ENCODE peak calls at places on chromosome 7, in eight cellular contexts. K, Y, L, F, P, D, Q and A are unnamed samples.

GRCh38 chr7:111587126-111587525 is 24.8 kb upstream of the IMMP2L start:
- DNase-seq in K (no peak), F (no peak), D (no peak), P (no peak), Q (no peak), L (no peak), Y (no peak), A (no peak)

GRCh38 chr7:118615686-118616085 is 391.2 kb downstream of the ANKRD7 start:
- DNase-seq in P (no peak), L (no peak), F (no peak), Q (no peak), D (no peak), Y (no peak), K (no peak), A (no peak)

GRCh38 chr7:18675579-18675978 is 180.0 kb downstream of the HDAC9 start:
- DNase-seq in P (no peak), F (no peak), Y (no peak), Q (no peak), L (no peak), K (no peak), D (no peak), A (no peak)

GRCh38 chr7:15947749-15948148 is 261.3 kb upstream of the MEOX2 start:
- DNase-seq in Q (no peak), K (no peak), P (no peak), F (no peak), D (no peak), Y (no peak), L (no peak), A (no peak)

GRCh38 chr7:114450431-114450830 is 35.8 kb downstream of the FOXP2 start:
- DNase-seq in F (no peak), D (no peak), Y (no peak), P (no peak), K (no peak), Q (no peak), L (no peak), A (no peak)

GRCh38 chr7:21640150-21640549 is 97.3 kb downstream of the DNAH11 start:
- DNase-seq in Q (no peak), L (no peak), P (no peak), D (no peak), Y (no peak), K (no peak), F (no peak), A (no peak)

GRCh38 chr7:47474211-47474936 is 107.5 kb downstream of the TNS3 start:
- DNase-seq in L (no peak), D (no peak), Q (no peak), K (no peak), F (no peak), P (no peak), Y (no peak), A (no peak)

GRCh38 chr7:32516551-32517082 is 21.3 kb downstream of the AVL9 start:
- DNase-seq in K (no peak), Y (peak; percentile 64), P (no peak), Q (no peak), L (no peak), F (no peak), D (no peak), A (no peak)

GRCh38 chr7:155865830-155866545 is 53.7 kb upstream of the SHH start:
- DNase-seq in F (no peak), D (peak; percentile 76), Q (no peak), P (no peak), K (peak; percentile 73), Y (peak; percentile 67), L (no peak), A (no peak)

GRCh38 chr7:144780071-144780608 is 55.7 kb downstream of the TPK1 start:
- DNase-seq in D (no peak), Y (no peak), P (no peak), L (peak; percentile 96), K (no peak), Q (no peak), F (no peak), A (no peak)

GRCh38 chr7:109456116-109456515 is 886.4 kb downstream of the DNAJB9 start:
- DNase-seq in P (no peak), K (no peak), D (no peak), Y (no peak), L (no peak), Q (no peak), F (no peak), A (no peak)

GRCh38 chr7:24978837-24979469 is 1.0 kb downstream of the OSBPL3 start:
- DNase-seq in K (no peak), P (peak; percentile 44), Q (no peak), F (peak; percentile 13), D (no peak), L (peak; percentile 43), Y (no peak), A (peak; percentile 24)

GRCh38 chr7:27647052-27647451 is 15.6 kb downstream of the HIBADH start:
- DNase-seq in F (no peak), K (no peak), P (no peak), D (no peak), Q (no peak), Y (no peak), L (peak; percentile 90), A (no peak)

GRCh38 chr7:101838837-101839483 is 21.5 kb downstream of the CUX1 start:
- DNase-seq in Y (no peak), D (no peak), P (no peak), Q (no peak), F (no peak), L (no peak), K (no peak), A (no peak)

GRCh38 chr7:98251251-98251843 is 685 bp downstream of the TECPR1 start:
- DNase-seq in P (no peak), K (peak; percentile 78), D (no peak), F (no peak), Q (peak; percentile 48), L (no peak), Y (peak; percentile 84), A (peak; percentile 31)

GRCh38 chr7:93914581-93915066 is 6.9 kb upstream of the GNG11 start:
- DNase-seq in L (peak; percentile 56), Y (no peak), D (no peak), Q (no peak), P (peak; percentile 6), K (no peak), F (no peak), A (no peak)

GRCh38 chr7:129644634-129645230 is 33.2 kb downstream of the NRF1 start:
- DNase-seq in F (peak; percentile 7), Y (no peak), Q (no peak), D (no peak), P (peak; percentile 22), K (no peak), L (peak; percentile 62), A (no peak)
- TF ChIP-seq CTCF in F (peak; percentile 39), Y (peak; percentile 17), Q (peak; percentile 23), D (peak; percentile 63), P (peak; percentile 31), K (peak; percentile 25), L (peak; percentile 45), A (peak; percentile 29)

DNA sequence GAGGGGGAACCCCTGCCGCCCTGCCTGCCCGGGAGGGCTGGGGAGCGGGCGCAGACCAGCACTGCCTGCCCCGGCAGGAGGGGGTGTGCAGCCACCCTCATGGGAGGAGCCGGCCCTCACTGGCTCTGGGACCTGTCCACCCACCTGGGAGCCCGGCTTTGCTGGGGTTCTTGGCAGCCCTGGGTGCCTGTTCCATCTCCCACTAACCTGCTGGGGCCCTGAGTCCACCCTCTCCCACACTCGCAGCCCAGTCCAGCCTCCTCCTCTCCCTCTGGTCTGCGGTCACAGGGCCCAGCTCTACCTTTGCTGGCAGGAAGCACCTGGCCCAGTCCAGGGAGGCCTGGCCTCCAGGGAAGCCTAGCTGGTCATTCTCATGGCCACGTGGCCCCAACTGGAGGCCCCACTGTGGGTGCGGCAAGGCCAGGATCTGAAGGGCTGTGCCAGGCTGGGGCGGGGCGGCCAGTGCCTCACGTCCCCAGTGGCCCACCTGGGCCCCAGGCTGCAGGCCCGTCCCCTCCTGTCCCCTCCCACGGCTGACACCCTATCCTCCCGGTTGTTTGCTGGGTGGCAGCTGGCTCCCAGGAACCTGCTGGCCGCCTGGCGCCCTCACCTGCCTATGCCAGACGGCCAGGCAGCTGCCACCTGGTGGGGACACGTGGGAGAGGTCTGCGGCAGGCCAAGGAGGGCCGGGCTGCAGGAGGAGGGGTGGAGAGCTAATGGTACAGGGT is at the start of gene TMEM184A:
- DNase-seq in F (no peak), L (peak; percentile 77), K (peak; percentile 96), Q (peak; percentile 62), Y (peak; percentile 92), D (no peak), P (peak; percentile 100), A (no peak)
- TF ChIP-seq CTCF in F (peak; percentile 45), L (peak; percentile 65), K (peak; percentile 80), Q (peak; percentile 46), Y (peak; percentile 57), D (peak; percentile 43), P (peak; percentile 97), A (no peak)

GRCh38 chr7:29135851-29136250 is 10.5 kb downstream of the CPVL start:
- DNase-seq in K (no peak), P (no peak), D (no peak), Y (no peak), L (no peak), Q (no peak), F (no peak), A (no peak)
- TF ChIP-seq CTCF in K (no peak), P (no peak), D (no peak), Y (no peak), L (no peak), Q (no peak), F (no peak), A (no peak)

GRCh38 chr7:143256325-143256724 is 6.9 kb upstream of the GSTK1 start:
- DNase-seq in Q (no peak), F (no peak), K (no peak), Y (no peak), L (no peak), D (no peak), P (no peak), A (no peak)
- TF ChIP-seq CTCF in Q (no peak), F (no peak), K (no peak), Y (no peak), L (no peak), D (no peak), P (no peak), A (no peak)

DNA sequence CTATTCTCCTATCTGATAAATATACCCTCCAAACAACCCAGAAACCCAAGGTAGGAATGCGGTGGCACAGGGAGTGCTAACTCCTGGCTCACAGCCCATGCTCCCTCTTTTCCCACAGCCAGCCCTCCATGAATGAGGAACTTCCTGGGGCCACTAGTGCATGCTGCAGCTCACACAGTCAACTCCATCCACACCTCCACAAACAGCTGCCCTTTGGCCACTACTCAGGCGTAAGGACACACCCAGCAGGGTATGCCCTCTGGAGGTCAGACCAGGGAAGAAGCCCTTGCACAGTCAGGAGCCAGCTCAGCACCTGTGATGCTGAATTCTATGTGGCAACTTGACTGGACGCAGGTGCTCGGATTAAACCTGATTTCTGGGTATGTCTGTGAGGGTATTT is 85.2 kb upstream of the PIK3CG start:
- DNase-seq in F (peak; percentile 9), L (peak; percentile 13), P (peak; percentile 78), Q (no peak), Y (peak; percentile 69), K (peak; percentile 53), D (no peak), A (no peak)
- TF ChIP-seq CTCF in F (no peak), L (no peak), P (peak; percentile 39), Q (no peak), Y (peak; percentile 24), K (no peak), D (no peak), A (no peak)

GRCh38 chr7:158468225-158468624 is 119.4 kb downstream of the PTPRN2 start:
- DNase-seq in F (no peak), D (no peak), L (no peak), P (no peak), Q (no peak), Y (no peak), K (no peak), A (no peak)
- TF ChIP-seq CTCF in F (no peak), D (no peak), L (no peak), P (no peak), Q (no peak), Y (no peak), K (no peak), A (no peak)

GRCh38 chr7:158704524-158705233 is at the start of gene NCAPG2:
- DNase-seq in K (peak; percentile 99), Y (peak; percentile 100), L (peak; percentile 98), P (peak; percentile 98), Q (peak; percentile 99), D (peak; percentile 100), F (peak; percentile 98), A (peak; percentile 98)
- TF ChIP-seq CTCF in K (peak; percentile 52), Y (no peak), L (peak; percentile 10), P (no peak), Q (peak; percentile 3), D (peak; percentile 22), F (no peak), A (no peak)